ENCODE peak calls at places on chromosomes 4 and X, in ten cellular contexts. One of them, this sample, is unnamed.

GRCh38 chrX:108312938-108313337 is 125.3 kb downstream of the COL4A6 start:
- DNase-seq in A549: peak; percentile 20
- DNase-seq in thyroid gland: peak; percentile 71
- DNase-seq in ascending aorta: no peak
- DNase-seq in GM20000: no peak
- DNase-seq in PC-3: peak; percentile 94
- DNase-seq in A673: peak; percentile 14
- DNase-seq in left lung: no peak
- DNase-seq in HCT116: peak; percentile 55
- DNase-seq in MCF 10A: peak; percentile 86
- DNase-seq in this sample: no peak

GRCh38 chr4:3331511-3332394 is 38.9 kb downstream of the RGS12 start:
- DNase-seq in thyroid gland: no peak
- DNase-seq in MCF 10A: no peak
- DNase-seq in GM20000: no peak
- DNase-seq in PC-3: no peak
- DNase-seq in left lung: no peak
- DNase-seq in A673: no peak
- DNase-seq in ascending aorta: no peak
- DNase-seq in A549: no peak
- DNase-seq in HCT116: no peak
- DNase-seq in this sample: no peak

GRCh38 chrX:15567886-15568616 is 32.7 kb downstream of the ACE2 start:
- DNase-seq in thyroid gland: no peak
- DNase-seq in left lung: no peak
- DNase-seq in A549: no peak
- DNase-seq in A673: no peak
- DNase-seq in ascending aorta: no peak
- DNase-seq in MCF 10A: peak; percentile 30
- DNase-seq in GM20000: no peak
- DNase-seq in PC-3: peak; percentile 54
- DNase-seq in HCT116: no peak
- DNase-seq in this sample: no peak

GRCh38 chrX:39896951-39897740 is 200.6 kb downstream of the BCOR start:
- DNase-seq in ascending aorta: no peak
- DNase-seq in GM20000: no peak
- DNase-seq in A673: peak; percentile 60
- DNase-seq in MCF 10A: no peak
- DNase-seq in thyroid gland: peak; percentile 85
- DNase-seq in HCT116: no peak
- DNase-seq in PC-3: peak; percentile 72
- DNase-seq in A549: no peak
- DNase-seq in left lung: no peak
- DNase-seq in this sample: no peak

GRCh38 chr4:55611358-55612059 is 19.5 kb upstream of the PDCL2 start:
- DNase-seq in GM20000: no peak
- DNase-seq in ascending aorta: no peak
- DNase-seq in PC-3: peak; percentile 53
- DNase-seq in HCT116: no peak
- DNase-seq in A549: no peak
- DNase-seq in A673: no peak
- DNase-seq in left lung: no peak
- DNase-seq in MCF 10A: peak; percentile 60
- DNase-seq in thyroid gland: no peak
- DNase-seq in this sample: no peak

GRCh38 chrX:57906790-57907189 is 3.5 kb downstream of the ZXDA start:
- DNase-seq in MCF 10A: peak; percentile 5
- DNase-seq in A673: peak; percentile 38
- DNase-seq in left lung: no peak
- DNase-seq in PC-3: no peak
- DNase-seq in GM20000: no peak
- DNase-seq in HCT116: no peak
- DNase-seq in ascending aorta: no peak
- DNase-seq in thyroid gland: no peak
- DNase-seq in A549: no peak
- DNase-seq in this sample: peak; percentile 5

GRCh38 chr4:52861171-52861873 is 795 bp upstream of the RASL11B start:
- DNase-seq in A673: no peak
- DNase-seq in HCT116: no peak
- DNase-seq in PC-3: no peak
- DNase-seq in A549: no peak
- DNase-seq in ascending aorta: no peak
- DNase-seq in GM20000: no peak
- DNase-seq in thyroid gland: peak; percentile 11
- DNase-seq in MCF 10A: no peak
- DNase-seq in left lung: no peak
- DNase-seq in this sample: no peak

GRCh38 chr4:25103423-25103822 is 56.8 kb downstream of the SEPSECS start:
- DNase-seq in A673: no peak
- DNase-seq in PC-3: no peak
- DNase-seq in MCF 10A: no peak
- DNase-seq in thyroid gland: peak; percentile 60
- DNase-seq in A549: no peak
- DNase-seq in ascending aorta: no peak
- DNase-seq in GM20000: no peak
- DNase-seq in left lung: no peak
- DNase-seq in HCT116: no peak
- DNase-seq in this sample: no peak

GRCh38 chrX:73903941-73904340 is 340.9 kb downstream of the CHIC1 start:
- DNase-seq in A673: no peak
- DNase-seq in thyroid gland: no peak
- DNase-seq in MCF 10A: no peak
- DNase-seq in left lung: no peak
- DNase-seq in ascending aorta: no peak
- DNase-seq in HCT116: no peak
- DNase-seq in A549: no peak
- DNase-seq in GM20000: no peak
- DNase-seq in PC-3: no peak
- DNase-seq in this sample: no peak

GRCh38 chrX:98795636-98796035 is 1614.4 kb downstream of the PCDH19 start:
- DNase-seq in left lung: no peak
- DNase-seq in HCT116: no peak
- DNase-seq in thyroid gland: no peak
- DNase-seq in A549: no peak
- DNase-seq in ascending aorta: no peak
- DNase-seq in GM20000: no peak
- DNase-seq in MCF 10A: peak; percentile 87
- DNase-seq in A673: peak; percentile 32
- DNase-seq in PC-3: peak; percentile 37
- DNase-seq in this sample: no peak

GRCh38 chr4:26717332-26717731 is 133.4 kb downstream of the TBC1D19 start:
- DNase-seq in PC-3: peak; percentile 67
- DNase-seq in HCT116: peak; percentile 4
- DNase-seq in left lung: no peak
- DNase-seq in GM20000: no peak
- DNase-seq in A673: peak; percentile 50
- DNase-seq in MCF 10A: peak; percentile 73
- DNase-seq in ascending aorta: no peak
- DNase-seq in A549: no peak
- DNase-seq in thyroid gland: no peak
- DNase-seq in this sample: no peak

GRCh38 chr4:92234393-92235176 is 69.2 kb upstream of the GRID2 start:
- DNase-seq in MCF 10A: peak; percentile 97
- DNase-seq in left lung: no peak
- DNase-seq in HCT116: peak; percentile 7
- DNase-seq in A673: peak; percentile 1
- DNase-seq in PC-3: peak; percentile 98
- DNase-seq in ascending aorta: no peak
- DNase-seq in A549: no peak
- DNase-seq in GM20000: no peak
- DNase-seq in thyroid gland: no peak
- DNase-seq in this sample: peak; percentile 93

GRCh38 chr4:153227501-153227900 is 23.3 kb downstream of the TRIM2 start:
- DNase-seq in GM20000: no peak
- DNase-seq in MCF 10A: no peak
- DNase-seq in ascending aorta: no peak
- DNase-seq in HCT116: no peak
- DNase-seq in thyroid gland: no peak
- DNase-seq in left lung: no peak
- DNase-seq in PC-3: no peak
- DNase-seq in A673: peak; percentile 70
- DNase-seq in A549: no peak
- DNase-seq in this sample: no peak

GRCh38 chrX:73268463-73268862 is 53.8 kb upstream of the NAP1L2 start:
- DNase-seq in A673: no peak
- DNase-seq in thyroid gland: no peak
- DNase-seq in A549: no peak
- DNase-seq in GM20000: no peak
- DNase-seq in PC-3: no peak
- DNase-seq in HCT116: no peak
- DNase-seq in ascending aorta: no peak
- DNase-seq in left lung: no peak
- DNase-seq in MCF 10A: peak; percentile 16
- DNase-seq in this sample: no peak

GRCh38 chr4:1756079-1756478 is 34.8 kb downstream of the TACC3 start:
- DNase-seq in PC-3: no peak
- DNase-seq in thyroid gland: no peak
- DNase-seq in A549: no peak
- DNase-seq in A673: no peak
- DNase-seq in ascending aorta: no peak
- DNase-seq in left lung: no peak
- DNase-seq in MCF 10A: no peak
- DNase-seq in GM20000: no peak
- DNase-seq in HCT116: no peak
- DNase-seq in this sample: no peak

GRCh38 chrX:79588233-79588632 is 221.1 kb upstream of the ITM2A start:
- DNase-seq in GM20000: no peak
- DNase-seq in A549: no peak
- DNase-seq in thyroid gland: no peak
- DNase-seq in ascending aorta: no peak
- DNase-seq in left lung: no peak
- DNase-seq in HCT116: no peak
- DNase-seq in PC-3: no peak
- DNase-seq in MCF 10A: no peak
- DNase-seq in A673: no peak
- DNase-seq in this sample: no peak

DNA sequence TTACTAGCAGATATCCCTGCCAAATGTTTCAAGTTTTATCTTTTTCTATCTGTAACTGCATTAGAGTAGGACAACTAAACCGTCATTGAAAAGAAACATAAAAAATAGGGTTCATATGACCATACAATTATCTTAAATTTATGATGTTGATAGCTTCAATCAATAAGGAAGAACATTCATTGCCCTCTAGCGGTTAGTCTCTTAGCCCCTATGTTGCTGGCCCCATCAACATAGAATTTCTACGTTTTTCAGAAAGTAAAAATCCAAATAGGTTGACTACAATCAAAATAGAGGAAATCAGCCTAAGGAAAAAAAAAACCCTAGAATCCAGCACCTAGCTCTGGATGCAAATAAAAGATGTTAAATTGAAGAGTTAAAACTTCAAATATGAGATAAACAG is 225.1 kb upstream of the ITM2A start:
- DNase-seq in ascending aorta: no peak
- DNase-seq in A673: peak; percentile 2
- DNase-seq in A549: no peak
- DNase-seq in thyroid gland: no peak
- DNase-seq in HCT116: no peak
- DNase-seq in GM20000: no peak
- DNase-seq in MCF 10A: peak; percentile 4
- DNase-seq in PC-3: peak; percentile 5
- DNase-seq in left lung: no peak
- DNase-seq in this sample: no peak
- TF ChIP-seq CTCF in ascending aorta: no peak
- TF ChIP-seq CTCF in A673: peak; percentile 44
- TF ChIP-seq CTCF in A549: no peak
- TF ChIP-seq CTCF in thyroid gland: no peak
- TF ChIP-seq CTCF in HCT116: no peak
- TF ChIP-seq CTCF in GM20000: no peak
- TF ChIP-seq CTCF in MCF 10A: peak; percentile 4
- TF ChIP-seq CTCF in PC-3: no peak
- TF ChIP-seq CTCF in left lung: no peak
- TF ChIP-seq CTCF in this sample: no peak

DNA sequence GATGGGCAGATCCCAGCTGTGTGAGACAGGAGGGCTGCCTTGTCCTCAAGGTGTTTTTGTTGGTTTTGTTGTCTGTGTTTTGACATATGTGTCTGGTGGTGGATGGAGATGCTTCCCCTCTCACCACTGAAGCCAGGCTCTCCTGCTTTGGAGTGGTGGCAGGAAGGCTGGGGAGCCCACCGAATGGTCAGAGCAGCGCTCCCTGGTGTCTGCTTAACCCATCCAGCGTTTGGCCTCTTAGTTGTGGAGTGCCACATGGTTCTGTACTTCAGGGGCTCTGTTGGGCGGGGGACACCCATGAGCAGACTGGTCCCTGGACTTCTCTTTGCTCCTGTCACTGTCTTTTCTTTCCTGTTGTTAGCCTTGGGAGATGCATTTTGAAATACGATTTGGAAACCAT is 51.9 kb downstream of the DLG3 start:
- DNase-seq in A549: no peak
- DNase-seq in PC-3: no peak
- DNase-seq in ascending aorta: no peak
- DNase-seq in MCF 10A: no peak
- DNase-seq in thyroid gland: no peak
- DNase-seq in A673: no peak
- DNase-seq in HCT116: no peak
- DNase-seq in left lung: no peak
- DNase-seq in GM20000: no peak
- DNase-seq in this sample: no peak
- TF ChIP-seq CTCF in A549: no peak
- TF ChIP-seq CTCF in PC-3: no peak
- TF ChIP-seq CTCF in ascending aorta: no peak
- TF ChIP-seq CTCF in MCF 10A: no peak
- TF ChIP-seq CTCF in thyroid gland: no peak
- TF ChIP-seq CTCF in A673: no peak
- TF ChIP-seq CTCF in HCT116: no peak
- TF ChIP-seq CTCF in left lung: no peak
- TF ChIP-seq CTCF in GM20000: no peak
- TF ChIP-seq CTCF in this sample: no peak

GRCh38 chrX:135295944-135296305 is 13.4 kb upstream of the ETDC start:
- DNase-seq in HCT116: no peak
- DNase-seq in MCF 10A: no peak
- DNase-seq in left lung: no peak
- DNase-seq in ascending aorta: no peak
- DNase-seq in A673: no peak
- DNase-seq in PC-3: no peak
- DNase-seq in thyroid gland: no peak
- DNase-seq in A549: no peak
- DNase-seq in GM20000: peak; percentile 4
- DNase-seq in this sample: no peak

GRCh38 chrX:135295238-135295943 is 13.9 kb upstream of the ETDC start:
- DNase-seq in HCT116: no peak
- DNase-seq in thyroid gland: peak; percentile 34
- DNase-seq in A549: no peak
- DNase-seq in A673: no peak
- DNase-seq in PC-3: no peak
- DNase-seq in left lung: peak; percentile 64
- DNase-seq in GM20000: peak; percentile 53
- DNase-seq in MCF 10A: no peak
- DNase-seq in ascending aorta: no peak
- DNase-seq in this sample: no peak
- TF ChIP-seq CTCF in HCT116: no peak
- TF ChIP-seq CTCF in thyroid gland: no peak
- TF ChIP-seq CTCF in A549: no peak
- TF ChIP-seq CTCF in A673: no peak
- TF ChIP-seq CTCF in PC-3: no peak
- TF ChIP-seq CTCF in left lung: no peak
- TF ChIP-seq CTCF in GM20000: peak; percentile 3
- TF ChIP-seq CTCF in MCF 10A: no peak
- TF ChIP-seq CTCF in ascending aorta: no peak
- TF ChIP-seq CTCF in this sample: peak; percentile 30

GRCh38 chr4:161419822-161420221 is 744.0 kb downstream of the FSTL5 start:
- DNase-seq in A673: peak; percentile 36
- DNase-seq in thyroid gland: no peak
- DNase-seq in GM20000: no peak
- DNase-seq in MCF 10A: peak; percentile 8
- DNase-seq in ascending aorta: no peak
- DNase-seq in PC-3: peak; percentile 10
- DNase-seq in HCT116: no peak
- DNase-seq in left lung: no peak
- DNase-seq in A549: no peak
- DNase-seq in this sample: no peak
- TF ChIP-seq CTCF in A673: peak; percentile 30
- TF ChIP-seq CTCF in thyroid gland: no peak
- TF ChIP-seq CTCF in GM20000: no peak
- TF ChIP-seq CTCF in MCF 10A: no peak
- TF ChIP-seq CTCF in ascending aorta: no peak
- TF ChIP-seq CTCF in PC-3: peak; percentile 45
- TF ChIP-seq CTCF in HCT116: peak; percentile 27
- TF ChIP-seq CTCF in left lung: no peak
- TF ChIP-seq CTCF in A549: no peak
- TF ChIP-seq CTCF in this sample: no peak